ENCODE peak calls at places on chromosomes 13 and 19, in four cellular contexts. S is RPMI7951, W is heart right ventricle, J is dorsolateral prefrontal cortex. C is an unnamed sample.

GRCh38 chr13:111119966-111120365 is 4.9 kb downstream of the ARHGEF7 start:
- DNase-seq in S (no peak), W (no peak), J (no peak), C (no peak)

GRCh38 chr19:10182847-10183246 is 11.9 kb downstream of the DNMT1 start:
- DNase-seq in S (no peak), W (no peak), J (no peak), C (no peak)

GRCh38 chr19:16326401-16327130 is 1.9 kb downstream of the KLF2 start:
- DNase-seq in S (no peak), W (no peak), J (no peak), C (no peak)

GRCh38 chr13:28729541-28729940 is 10.8 kb upstream of the SLC46A3 start:
- DNase-seq in S (no peak), W (no peak), J (no peak), C (no peak)

GRCh38 chr19:3690551-3691371 is 9.5 kb downstream of the PIP5K1C start:
- DNase-seq in S (no peak), W (no peak), J (no peak), C (no peak)

GRCh38 chr19:7492142-7493055 is 3.6 kb upstream of the PEX11G start:
- DNase-seq in S (peak), W (no peak), J (no peak), C (no peak)

GRCh38 chr19:12597594-12597993 is 13.0 kb downstream of the ZNF490 start:
- DNase-seq in S (no peak), W (no peak), J (no peak), C (no peak)

GRCh38 chr19:34787059-34787824 is 14.2 kb upstream of the ZNF599 start:
- DNase-seq in S (no peak), W (no peak), J (no peak), C (no peak)

GRCh38 chr13:74870865-74871264 is 611.1 kb downstream of the TBC1D4 start:
- DNase-seq in S (no peak), W (no peak), J (no peak), C (no peak)

GRCh38 chr19:33396701-33397535 is 23.4 kb downstream of the CEBPG start:
- DNase-seq in S (no peak), W (no peak), J (peak), C (no peak)

GRCh38 chr19:28691683-28692082 is 521.3 kb downstream of the UQCRFS1 start:
- DNase-seq in S (no peak), W (no peak), J (no peak), C (no peak)

GRCh38 chr19:31356587-31357314 is 7.5 kb upstream of the TSHZ3 start:
- DNase-seq in S (peak), W (peak), J (no peak), C (no peak)

GRCh38 chr13:49806126-49806536 is 13.6 kb upstream of the KPNA3 start:
- DNase-seq in S (no peak), W (no peak), J (no peak), C (no peak)

GRCh38 chr19:57171551-57172081 is 4.3 kb upstream of the DUXA start:
- DNase-seq in S (peak), W (peak), J (peak), C (no peak)

GRCh38 chr19:33194527-33194883 is 375 bp downstream of the LRP3 start:
- DNase-seq in S (no peak), W (no peak), J (no peak), C (no peak)

GRCh38 chr13:113049521-113049941 is 56.1 kb upstream of the F7 start:
- DNase-seq in S (no peak), W (peak), J (peak), C (no peak)

GRCh38 chr13:65789815-65790214 is 1440.3 kb downstream of the PCDH9 start:
- DNase-seq in S (no peak), W (no peak), J (no peak), C (no peak)

C was measured in Panc1.